ENCODE peak calls at places on chromosomes 7 and 10, in six cellular contexts. L is OCI-LY7, Q is HCT116, I is GM23248, Y is GM23338, H is Karpas-422. D is an unnamed sample.

GRCh38 chr10:31101123-31101522 is 69.5 kb upstream of the ZNF438 start:
- DNase-seq in I (peak; percentile 88), Q (peak; percentile 85), L (no peak), Y (no peak), H (no peak), D (no peak)

GRCh38 chr10:50982989-50983388 is 91.3 kb upstream of the PRKG1 start:
- DNase-seq in Q (no peak), L (no peak), Y (no peak), I (peak; percentile 13), H (no peak), D (no peak)

GRCh38 chr10:49419005-49419404 is 23.1 kb upstream of the DRGX start:
- DNase-seq in Q (peak; percentile 75), Y (peak; percentile 72), L (no peak), H (no peak), I (no peak), D (no peak)

GRCh38 chr7:11524476-11525398 is 307.3 kb downstream of the THSD7A start:
- DNase-seq in L (no peak), H (no peak), I (no peak), Q (no peak), Y (no peak), D (no peak)

GRCh38 chr10:80166581-80167470 is 34.3 kb downstream of the PLAC9 start:
- DNase-seq in H (no peak), L (no peak), I (no peak), Q (no peak), Y (no peak), D (no peak)

GRCh38 chr10:241451-241850 is 106.2 kb downstream of the ZMYND11 start:
- DNase-seq in Y (no peak), H (no peak), L (no peak), Q (no peak), I (no peak), D (no peak)

GRCh38 chr7:118129037-118129436 is 54.9 kb upstream of the LSM8 start:
- DNase-seq in L (no peak), I (no peak), Y (no peak), Q (no peak), H (no peak), D (no peak)

GRCh38 chr7:70371652-70372051 is 760.3 kb upstream of the GALNT17 start:
- DNase-seq in L (no peak), H (no peak), Y (no peak), Q (no peak), I (no peak), D (no peak)

GRCh38 chr7:45921699-45922519 is 837 bp upstream of the IGFBP3 start:
- DNase-seq in L (peak; percentile 4), H (no peak), Y (peak; percentile 85), I (peak; percentile 86), Q (peak; percentile 44), D (peak; percentile 74)

GRCh38 chr10:102796407-102797176 is 40.6 kb downstream of the CYP17A1 start:
- DNase-seq in Q (no peak), I (peak; percentile 74), H (no peak), Y (no peak), L (peak; percentile 73), D (peak; percentile 96)

GRCh38 chr7:42677751-42678231 is 234.1 kb downstream of the C7orf25 start:
- DNase-seq in H (no peak), I (peak; percentile 94), Y (no peak), Q (no peak), L (no peak), D (no peak)

GRCh38 chr10:69515699-69516547 is 57.3 kb downstream of the NEUROG3 start:
- DNase-seq in Q (peak; percentile 47), I (peak; percentile 78), L (peak; percentile 70), Y (peak; percentile 96), H (peak; percentile 88), D (peak; percentile 61)

GRCh38 chr7:18425873-18426520 is 69.6 kb upstream of the HDAC9 start:
- DNase-seq in Y (no peak), Q (no peak), H (no peak), I (no peak), L (no peak), D (no peak)

GRCh38 chr7:4830176-4830575 is 31.7 kb downstream of the PAPOLB start:
- DNase-seq in I (peak; percentile 26), H (peak; percentile 85), L (peak; percentile 50), Q (peak; percentile 41), Y (peak; percentile 93), D (no peak)

GRCh38 chr7:16670021-16670420 is 24.0 kb downstream of the BZW2 start:
- DNase-seq in H (no peak), L (no peak), I (peak; percentile 66), Q (no peak), Y (no peak), D (no peak)

GRCh38 chr7:79011921-79012320 is 441.5 kb downstream of the MAGI2 start:
- DNase-seq in H (no peak), L (no peak), Y (no peak), Q (no peak), I (no peak), D (no peak)

GRCh38 chr7:92246363-92247101 is 758 bp downstream of the ANKIB1 start:
- DNase-seq in H (peak; percentile 74), Y (peak; percentile 77), L (peak; percentile 44), Q (no peak), I (peak; percentile 61), D (peak; percentile 28)

DNA sequence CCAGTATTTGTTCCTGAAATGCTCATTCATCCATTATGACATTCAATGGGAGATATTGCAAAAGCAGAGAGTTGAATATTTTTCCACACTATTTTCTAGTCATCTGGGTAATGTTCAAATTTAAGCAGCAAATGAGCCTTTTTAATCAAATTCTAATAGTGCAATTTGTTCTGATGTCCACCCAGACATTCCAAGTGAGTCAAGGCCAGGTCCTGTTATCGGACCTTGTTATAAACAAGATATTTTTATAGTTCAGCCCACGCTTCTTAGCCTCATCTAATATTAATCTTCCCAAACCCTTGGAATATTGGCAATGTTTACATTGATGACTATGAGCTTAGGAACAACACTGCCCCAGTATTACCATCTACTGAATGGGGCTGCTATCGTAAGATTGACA is 500.1 kb upstream of the PHF14 start:
- DNase-seq in Q (no peak), I (no peak), H (no peak), L (no peak), Y (no peak), D (no peak)
- H3K9me2 ChIP-seq in Q (no peaks in the 10 kb centered on the region), I (no peaks in the 10 kb centered on the region), H (no peaks in the 10 kb centered on the region), L (no peaks in the 10 kb centered on the region), Y (no peaks in the 10 kb centered on the region), D (no peaks in the 10 kb centered on the region)

GRCh38 chr7:159125104-159125943 is 19.3 kb downstream of the VIPR2 start:
- DNase-seq in L (no peak), I (no peak), H (peak; percentile 36), Y (no peak), Q (no peak), D (no peak)
- H3K9me2 ChIP-seq in L (no peaks in the 10 kb centered on the region), I (no peaks in the 10 kb centered on the region), H (no peaks in the 10 kb centered on the region), Y (no peaks in the 10 kb centered on the region), Q (no peaks in the 10 kb centered on the region), D (no peaks in the 10 kb centered on the region)

DNA sequence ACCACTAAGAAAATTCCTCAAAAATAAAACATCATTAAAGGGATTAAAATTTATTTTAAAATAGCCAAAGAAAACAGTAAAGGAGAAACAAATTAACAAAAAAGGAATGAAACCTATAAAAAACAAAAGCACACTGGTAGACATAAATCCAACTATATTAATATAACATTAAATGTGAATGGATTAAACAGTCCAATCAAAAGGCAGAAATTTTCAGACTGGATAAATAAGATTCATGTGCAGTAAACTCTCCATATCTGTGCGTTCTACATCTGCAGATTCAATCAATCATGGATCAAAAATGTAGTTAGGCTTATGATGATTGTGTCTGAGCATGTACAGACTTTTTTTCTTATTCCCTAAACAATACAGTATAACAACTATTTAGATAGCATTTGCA is 42.6 kb downstream of the ZNF518A start:
- DNase-seq in H (no peak), I (no peak), Q (no peak), L (no peak), Y (no peak), D (no peak)
- H3K9me2 ChIP-seq in H (no peaks in the 10 kb centered on the region), I (no peaks in the 10 kb centered on the region), Q (no peaks in the 10 kb centered on the region), L (no peaks in the 10 kb centered on the region), Y (peaks cover 3% of the 10 kb centered on the region), D (no peaks in the 10 kb centered on the region)

DNA sequence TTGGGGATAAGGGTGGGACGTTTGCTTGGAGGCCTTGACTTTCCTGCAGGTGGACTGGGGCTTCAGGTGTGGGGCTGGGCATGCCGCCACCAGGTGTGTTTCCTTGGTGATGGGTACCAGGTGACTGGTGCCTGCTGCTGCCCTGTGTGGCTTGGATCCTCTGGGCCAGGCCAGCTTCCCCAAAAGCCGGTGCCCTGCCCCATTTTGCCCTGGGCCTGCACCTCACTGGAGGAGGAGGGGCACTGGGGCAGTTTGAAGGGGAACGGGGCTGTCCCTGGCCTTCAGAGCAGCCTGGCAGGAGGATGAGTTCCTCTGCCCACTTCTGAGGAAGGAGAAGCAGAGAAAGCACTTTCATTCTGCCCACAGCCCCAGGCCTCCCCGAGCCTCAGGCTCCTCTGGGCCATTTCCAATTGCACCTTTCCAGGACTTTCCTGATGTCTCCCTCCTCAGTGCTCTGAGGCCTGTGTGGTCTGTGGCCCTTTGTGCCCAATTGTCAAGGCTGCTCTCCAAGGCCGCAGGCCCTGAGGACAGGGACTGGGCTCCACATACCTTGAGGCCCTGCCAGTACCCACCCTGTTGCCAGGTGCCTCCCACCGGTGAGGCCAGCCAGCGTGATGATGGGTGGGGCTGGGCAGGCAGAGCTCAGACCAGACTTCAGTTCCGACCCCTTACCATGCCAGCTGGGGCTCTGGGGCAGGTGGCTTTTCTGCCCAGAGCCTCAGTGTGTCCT is 25.3 kb upstream of the SMARCD3 start:
- DNase-seq in L (no peak), Y (no peak), Q (no peak), H (no peak), I (no peak), D (no peak)
- H3K9me2 ChIP-seq in L (no peaks in the 10 kb centered on the region), Y (no peaks in the 10 kb centered on the region), Q (no peaks in the 10 kb centered on the region), H (no peaks in the 10 kb centered on the region), I (no peaks in the 10 kb centered on the region), D (no peaks in the 10 kb centered on the region)

D was measured in MM.1S.